ENCODE peak calls at places on chromosomes 6 and 20, in ten cellular contexts. One of them, this sample, is unnamed.

GRCh38 chr6:7268362-7269310 is 44.4 kb downstream of the SSR1 start:
- DNase-seq in caudate nucleus: no peak
- DNase-seq in NCI-H1417: no peak
- DNase-seq in T-helper 17 cell: no peak
- DNase-seq in D341Med: peak; percentile 27
- DNase-seq in stimulated activated CD4-positive, alpha-beta T cell treated with anti-CD3 and anti-CD28 coated beads, Interleukin-15, amount 100 ng/mL, for 1 hour: no peak
- DNase-seq in NCI-H2081: no peak
- DNase-seq in HEK293T: peak; percentile 2
- DNase-seq in GM23248: no peak
- DNase-seq in SHP77: no peak
- DNase-seq in this sample: no peak

GRCh38 chr6:6392214-6393068 is 72.0 kb upstream of the F13A1 start:
- DNase-seq in caudate nucleus: no peak
- DNase-seq in NCI-H1417: no peak
- DNase-seq in T-helper 17 cell: no peak
- DNase-seq in D341Med: no peak
- DNase-seq in stimulated activated CD4-positive, alpha-beta T cell treated with anti-CD3 and anti-CD28 coated beads, Interleukin-15, amount 100 ng/mL, for 1 hour: no peak
- DNase-seq in NCI-H2081: no peak
- DNase-seq in HEK293T: no peak
- DNase-seq in GM23248: no peak
- DNase-seq in SHP77: no peak
- DNase-seq in this sample: no peak

GRCh38 chr20:61874421-61875068 is 191.1 kb downstream of the TAF4 start:
- DNase-seq in caudate nucleus: no peak
- DNase-seq in NCI-H1417: peak; percentile 13
- DNase-seq in T-helper 17 cell: no peak
- DNase-seq in D341Med: no peak
- DNase-seq in stimulated activated CD4-positive, alpha-beta T cell treated with anti-CD3 and anti-CD28 coated beads, Interleukin-15, amount 100 ng/mL, for 1 hour: no peak
- DNase-seq in NCI-H2081: no peak
- DNase-seq in HEK293T: peak; percentile 30
- DNase-seq in GM23248: peak; percentile 21
- DNase-seq in SHP77: peak; percentile 74
- DNase-seq in this sample: no peak

GRCh38 chr6:5751525-5752252 is 255.0 kb downstream of the NRN1 start:
- DNase-seq in caudate nucleus: no peak
- DNase-seq in NCI-H1417: no peak
- DNase-seq in T-helper 17 cell: no peak
- DNase-seq in D341Med: no peak
- DNase-seq in stimulated activated CD4-positive, alpha-beta T cell treated with anti-CD3 and anti-CD28 coated beads, Interleukin-15, amount 100 ng/mL, for 1 hour: no peak
- DNase-seq in NCI-H2081: no peak
- DNase-seq in HEK293T: no peak
- DNase-seq in GM23248: peak; percentile 60
- DNase-seq in SHP77: peak; percentile 55
- DNase-seq in this sample: no peak

GRCh38 chr6:134340574-134340973 is 22.7 kb upstream of the SGK1 start:
- DNase-seq in caudate nucleus: no peak
- DNase-seq in NCI-H1417: no peak
- DNase-seq in T-helper 17 cell: no peak
- DNase-seq in D341Med: no peak
- DNase-seq in stimulated activated CD4-positive, alpha-beta T cell treated with anti-CD3 and anti-CD28 coated beads, Interleukin-15, amount 100 ng/mL, for 1 hour: no peak
- DNase-seq in NCI-H2081: no peak
- DNase-seq in HEK293T: no peak
- DNase-seq in GM23248: peak; percentile 54
- DNase-seq in SHP77: no peak
- DNase-seq in this sample: peak; percentile 52

GRCh38 chr20:63785646-63786255 is 45.3 kb downstream of the ZBTB46 start:
- DNase-seq in caudate nucleus: no peak
- DNase-seq in NCI-H1417: no peak
- DNase-seq in T-helper 17 cell: no peak
- DNase-seq in D341Med: peak; percentile 8
- DNase-seq in stimulated activated CD4-positive, alpha-beta T cell treated with anti-CD3 and anti-CD28 coated beads, Interleukin-15, amount 100 ng/mL, for 1 hour: no peak
- DNase-seq in NCI-H2081: no peak
- DNase-seq in HEK293T: no peak
- DNase-seq in GM23248: no peak
- DNase-seq in SHP77: peak; percentile 65
- DNase-seq in this sample: no peak

GRCh38 chr20:18712877-18713276 is 100.7 kb upstream of the SCP2D1 start:
- DNase-seq in caudate nucleus: no peak
- DNase-seq in NCI-H1417: no peak
- DNase-seq in T-helper 17 cell: no peak
- DNase-seq in D341Med: no peak
- DNase-seq in stimulated activated CD4-positive, alpha-beta T cell treated with anti-CD3 and anti-CD28 coated beads, Interleukin-15, amount 100 ng/mL, for 1 hour: no peak
- DNase-seq in NCI-H2081: no peak
- DNase-seq in HEK293T: no peak
- DNase-seq in GM23248: no peak
- DNase-seq in SHP77: no peak
- DNase-seq in this sample: no peak

GRCh38 chr20:45408646-45409213 is 641 bp downstream of the DBNDD2 start:
- DNase-seq in caudate nucleus: no peak
- DNase-seq in NCI-H1417: no peak
- DNase-seq in T-helper 17 cell: no peak
- DNase-seq in D341Med: no peak
- DNase-seq in stimulated activated CD4-positive, alpha-beta T cell treated with anti-CD3 and anti-CD28 coated beads, Interleukin-15, amount 100 ng/mL, for 1 hour: no peak
- DNase-seq in NCI-H2081: no peak
- DNase-seq in HEK293T: no peak
- DNase-seq in GM23248: no peak
- DNase-seq in SHP77: no peak
- DNase-seq in this sample: no peak

GRCh38 chr20:9359561-9360308 is 154.7 kb upstream of the LAMP5 start:
- DNase-seq in caudate nucleus: peak; percentile 2
- DNase-seq in NCI-H1417: peak; percentile 32
- DNase-seq in T-helper 17 cell: no peak
- DNase-seq in D341Med: peak; percentile 24
- DNase-seq in stimulated activated CD4-positive, alpha-beta T cell treated with anti-CD3 and anti-CD28 coated beads, Interleukin-15, amount 100 ng/mL, for 1 hour: no peak
- DNase-seq in NCI-H2081: peak; percentile 25
- DNase-seq in HEK293T: peak; percentile 34
- DNase-seq in GM23248: peak; percentile 75
- DNase-seq in SHP77: peak; percentile 48
- DNase-seq in this sample: peak; percentile 39

GRCh38 chr6:155740781-155741399 is 285.3 kb upstream of the NOX3 start:
- DNase-seq in caudate nucleus: no peak
- DNase-seq in NCI-H1417: no peak
- DNase-seq in T-helper 17 cell: no peak
- DNase-seq in D341Med: no peak
- DNase-seq in stimulated activated CD4-positive, alpha-beta T cell treated with anti-CD3 and anti-CD28 coated beads, Interleukin-15, amount 100 ng/mL, for 1 hour: no peak
- DNase-seq in NCI-H2081: no peak
- DNase-seq in HEK293T: no peak
- DNase-seq in GM23248: no peak
- DNase-seq in SHP77: no peak
- DNase-seq in this sample: no peak

GRCh38 chr20:41213150-41213820 is 75.9 kb downstream of the PLCG1 start:
- DNase-seq in caudate nucleus: no peak
- DNase-seq in NCI-H1417: no peak
- DNase-seq in T-helper 17 cell: no peak
- DNase-seq in D341Med: no peak
- DNase-seq in stimulated activated CD4-positive, alpha-beta T cell treated with anti-CD3 and anti-CD28 coated beads, Interleukin-15, amount 100 ng/mL, for 1 hour: no peak
- DNase-seq in NCI-H2081: peak; percentile 28
- DNase-seq in HEK293T: no peak
- DNase-seq in GM23248: peak; percentile 64
- DNase-seq in SHP77: no peak
- DNase-seq in this sample: no peak

GRCh38 chr20:64111841-64112641 is 4.7 kb upstream of the NPBWR2 start:
- DNase-seq in caudate nucleus: peak; percentile 57
- DNase-seq in NCI-H1417: no peak
- DNase-seq in T-helper 17 cell: no peak
- DNase-seq in D341Med: peak; percentile 77
- DNase-seq in stimulated activated CD4-positive, alpha-beta T cell treated with anti-CD3 and anti-CD28 coated beads, Interleukin-15, amount 100 ng/mL, for 1 hour: no peak
- DNase-seq in NCI-H2081: no peak
- DNase-seq in HEK293T: no peak
- DNase-seq in GM23248: no peak
- DNase-seq in SHP77: no peak
- DNase-seq in this sample: no peak

GRCh38 chr6:52984247-52984646 is 10.8 kb downstream of the GSTA4 start:
- DNase-seq in caudate nucleus: no peak
- DNase-seq in NCI-H1417: no peak
- DNase-seq in T-helper 17 cell: no peak
- DNase-seq in D341Med: no peak
- DNase-seq in stimulated activated CD4-positive, alpha-beta T cell treated with anti-CD3 and anti-CD28 coated beads, Interleukin-15, amount 100 ng/mL, for 1 hour: no peak
- DNase-seq in NCI-H2081: no peak
- DNase-seq in HEK293T: no peak
- DNase-seq in GM23248: peak; percentile 9
- DNase-seq in SHP77: no peak
- DNase-seq in this sample: no peak

GRCh38 chr6:3139090-3139903 is 18.0 kb downstream of the TUBB2A start:
- DNase-seq in caudate nucleus: no peak
- DNase-seq in NCI-H1417: peak; percentile 71
- DNase-seq in T-helper 17 cell: no peak
- DNase-seq in D341Med: no peak
- DNase-seq in stimulated activated CD4-positive, alpha-beta T cell treated with anti-CD3 and anti-CD28 coated beads, Interleukin-15, amount 100 ng/mL, for 1 hour: no peak
- DNase-seq in NCI-H2081: peak; percentile 74
- DNase-seq in HEK293T: no peak
- DNase-seq in GM23248: peak; percentile 81
- DNase-seq in SHP77: peak; percentile 97
- DNase-seq in this sample: peak; percentile 47

GRCh38 chr6:130625825-130626500 is 201.2 kb upstream of the SMLR1 start:
- DNase-seq in caudate nucleus: no peak
- DNase-seq in NCI-H1417: no peak
- DNase-seq in T-helper 17 cell: no peak
- DNase-seq in D341Med: no peak
- DNase-seq in stimulated activated CD4-positive, alpha-beta T cell treated with anti-CD3 and anti-CD28 coated beads, Interleukin-15, amount 100 ng/mL, for 1 hour: no peak
- DNase-seq in NCI-H2081: no peak
- DNase-seq in HEK293T: peak; percentile 65
- DNase-seq in GM23248: peak; percentile 85
- DNase-seq in SHP77: peak; percentile 30
- DNase-seq in this sample: no peak

GRCh38 chr6:165010556-165011535 is 298.6 kb downstream of the C6orf118 start:
- DNase-seq in caudate nucleus: no peak
- DNase-seq in NCI-H1417: no peak
- DNase-seq in T-helper 17 cell: no peak
- DNase-seq in D341Med: no peak
- DNase-seq in stimulated activated CD4-positive, alpha-beta T cell treated with anti-CD3 and anti-CD28 coated beads, Interleukin-15, amount 100 ng/mL, for 1 hour: no peak
- DNase-seq in NCI-H2081: no peak
- DNase-seq in HEK293T: no peak
- DNase-seq in GM23248: peak; percentile 61
- DNase-seq in SHP77: no peak
- DNase-seq in this sample: peak; percentile 8

GRCh38 chr6:81049425-81050042 is 702.9 kb downstream of the TENT5A start:
- DNase-seq in caudate nucleus: no peak
- DNase-seq in NCI-H1417: no peak
- DNase-seq in T-helper 17 cell: no peak
- DNase-seq in D341Med: no peak
- DNase-seq in stimulated activated CD4-positive, alpha-beta T cell treated with anti-CD3 and anti-CD28 coated beads, Interleukin-15, amount 100 ng/mL, for 1 hour: no peak
- DNase-seq in NCI-H2081: no peak
- DNase-seq in HEK293T: no peak
- DNase-seq in GM23248: peak; percentile 3
- DNase-seq in SHP77: no peak
- DNase-seq in this sample: peak; percentile 22

GRCh38 chr6:142026471-142026870 is 106.3 kb upstream of the GJE1 start:
- DNase-seq in caudate nucleus: no peak
- DNase-seq in NCI-H1417: no peak
- DNase-seq in T-helper 17 cell: no peak
- DNase-seq in D341Med: no peak
- DNase-seq in stimulated activated CD4-positive, alpha-beta T cell treated with anti-CD3 and anti-CD28 coated beads, Interleukin-15, amount 100 ng/mL, for 1 hour: no peak
- DNase-seq in NCI-H2081: no peak
- DNase-seq in HEK293T: no peak
- DNase-seq in GM23248: no peak
- DNase-seq in SHP77: no peak
- DNase-seq in this sample: no peak

GRCh38 chr20:4666001-4666470 is 55.7 kb upstream of the PRND start:
- DNase-seq in caudate nucleus: no peak
- DNase-seq in NCI-H1417: no peak
- DNase-seq in T-helper 17 cell: peak; percentile 26
- DNase-seq in D341Med: no peak
- DNase-seq in stimulated activated CD4-positive, alpha-beta T cell treated with anti-CD3 and anti-CD28 coated beads, Interleukin-15, amount 100 ng/mL, for 1 hour: no peak
- DNase-seq in NCI-H2081: no peak
- DNase-seq in HEK293T: no peak
- DNase-seq in GM23248: peak; percentile 90
- DNase-seq in SHP77: no peak
- DNase-seq in this sample: peak; percentile 34

GRCh38 chr6:80528115-80528514 is 421.6 kb downstream of the BCKDHB start:
- DNase-seq in caudate nucleus: no peak
- DNase-seq in NCI-H1417: peak; percentile 54
- DNase-seq in T-helper 17 cell: no peak
- DNase-seq in D341Med: no peak
- DNase-seq in stimulated activated CD4-positive, alpha-beta T cell treated with anti-CD3 and anti-CD28 coated beads, Interleukin-15, amount 100 ng/mL, for 1 hour: no peak
- DNase-seq in NCI-H2081: no peak
- DNase-seq in HEK293T: no peak
- DNase-seq in GM23248: no peak
- DNase-seq in SHP77: no peak
- DNase-seq in this sample: no peak

GRCh38 chr20:21360686-21361085 is 36.6 kb downstream of the NKX2-4 start:
- DNase-seq in caudate nucleus: no peak
- DNase-seq in NCI-H1417: no peak
- DNase-seq in T-helper 17 cell: no peak
- DNase-seq in D341Med: no peak
- DNase-seq in stimulated activated CD4-positive, alpha-beta T cell treated with anti-CD3 and anti-CD28 coated beads, Interleukin-15, amount 100 ng/mL, for 1 hour: no peak
- DNase-seq in NCI-H2081: no peak
- DNase-seq in HEK293T: no peak
- DNase-seq in GM23248: peak; percentile 15
- DNase-seq in SHP77: no peak
- DNase-seq in this sample: no peak

GRCh38 chr20:18856873-18857272 is 43.3 kb downstream of the SCP2D1 start:
- DNase-seq in caudate nucleus: no peak
- DNase-seq in NCI-H1417: no peak
- DNase-seq in T-helper 17 cell: no peak
- DNase-seq in D341Med: no peak
- DNase-seq in stimulated activated CD4-positive, alpha-beta T cell treated with anti-CD3 and anti-CD28 coated beads, Interleukin-15, amount 100 ng/mL, for 1 hour: no peak
- DNase-seq in NCI-H2081: no peak
- DNase-seq in HEK293T: no peak
- DNase-seq in GM23248: no peak
- DNase-seq in SHP77: no peak
- DNase-seq in this sample: no peak

GRCh38 chr6:129402244-129402643 is 307.7 kb downstream of the ARHGAP18 start:
- DNase-seq in caudate nucleus: no peak
- DNase-seq in NCI-H1417: no peak
- DNase-seq in T-helper 17 cell: no peak
- DNase-seq in D341Med: no peak
- DNase-seq in stimulated activated CD4-positive, alpha-beta T cell treated with anti-CD3 and anti-CD28 coated beads, Interleukin-15, amount 100 ng/mL, for 1 hour: no peak
- DNase-seq in NCI-H2081: no peak
- DNase-seq in HEK293T: no peak
- DNase-seq in GM23248: peak; percentile 30
- DNase-seq in SHP77: no peak
- DNase-seq in this sample: no peak

GRCh38 chr20:53608456-53609413 is 15.1 kb upstream of the ZNF217 start:
- DNase-seq in caudate nucleus: no peak
- DNase-seq in NCI-H1417: no peak
- DNase-seq in T-helper 17 cell: no peak
- DNase-seq in D341Med: no peak
- DNase-seq in stimulated activated CD4-positive, alpha-beta T cell treated with anti-CD3 and anti-CD28 coated beads, Interleukin-15, amount 100 ng/mL, for 1 hour: no peak
- DNase-seq in NCI-H2081: no peak
- DNase-seq in HEK293T: no peak
- DNase-seq in GM23248: peak; percentile 34
- DNase-seq in SHP77: no peak
- DNase-seq in this sample: no peak

GRCh38 chr20:24479595-24479994 is 10.2 kb downstream of the SYNDIG1 start:
- DNase-seq in caudate nucleus: no peak
- DNase-seq in NCI-H1417: no peak
- DNase-seq in T-helper 17 cell: no peak
- DNase-seq in D341Med: no peak
- DNase-seq in stimulated activated CD4-positive, alpha-beta T cell treated with anti-CD3 and anti-CD28 coated beads, Interleukin-15, amount 100 ng/mL, for 1 hour: no peak
- DNase-seq in NCI-H2081: no peak
- DNase-seq in HEK293T: no peak
- DNase-seq in GM23248: no peak
- DNase-seq in SHP77: no peak
- DNase-seq in this sample: no peak

GRCh38 chr6:126550323-126550722 is 210.4 kb downstream of the CENPW start:
- DNase-seq in caudate nucleus: no peak
- DNase-seq in NCI-H1417: no peak
- DNase-seq in T-helper 17 cell: no peak
- DNase-seq in D341Med: no peak
- DNase-seq in stimulated activated CD4-positive, alpha-beta T cell treated with anti-CD3 and anti-CD28 coated beads, Interleukin-15, amount 100 ng/mL, for 1 hour: no peak
- DNase-seq in NCI-H2081: no peak
- DNase-seq in HEK293T: no peak
- DNase-seq in GM23248: no peak
- DNase-seq in SHP77: peak; percentile 5
- DNase-seq in this sample: no peak

GRCh38 chr6:88908598-88909548 is 54.5 kb downstream of the RNGTT start:
- DNase-seq in caudate nucleus: no peak
- DNase-seq in NCI-H1417: no peak
- DNase-seq in T-helper 17 cell: no peak
- DNase-seq in D341Med: no peak
- DNase-seq in stimulated activated CD4-positive, alpha-beta T cell treated with anti-CD3 and anti-CD28 coated beads, Interleukin-15, amount 100 ng/mL, for 1 hour: no peak
- DNase-seq in NCI-H2081: no peak
- DNase-seq in HEK293T: no peak
- DNase-seq in GM23248: no peak
- DNase-seq in SHP77: no peak
- DNase-seq in this sample: no peak

GRCh38 chr20:8132632-8133587 is 844 bp downstream of the PLCB1 start:
- DNase-seq in caudate nucleus: no peak
- DNase-seq in NCI-H1417: peak; percentile 60
- DNase-seq in T-helper 17 cell: peak; percentile 14
- DNase-seq in D341Med: no peak
- DNase-seq in stimulated activated CD4-positive, alpha-beta T cell treated with anti-CD3 and anti-CD28 coated beads, Interleukin-15, amount 100 ng/mL, for 1 hour: no peak
- DNase-seq in NCI-H2081: no peak
- DNase-seq in HEK293T: peak; percentile 23
- DNase-seq in GM23248: peak; percentile 64
- DNase-seq in SHP77: peak; percentile 51
- DNase-seq in this sample: no peak